ENCODE peak calls at places on chromosomes 7 and 10, in nine cellular contexts. F is A549, T is HepG2, G is body of pancreas, C is HCT116, S is H1, J is endothelial cell of umbilical vein, A is IMR-90, Q is Peyer's patch. V is an unnamed sample.

GRCh38 chr7:127393370-127394058 is 1.0 kb upstream of the ZNF800 start:
- DNase-seq in T (no peak), Q (no peak), J (no peak), G (peak), A (no peak), F (no peak), C (no peak), S (no peak), V (no peak)

GRCh38 chr7:71886066-71886465 is 526.1 kb downstream of the CALN1 start:
- DNase-seq in T (no peak), F (no peak), C (no peak), J (no peak), Q (no peak), G (no peak), S (no peak), A (no peak), V (no peak)

GRCh38 chr10:124701881-124702656 is 42.1 kb downstream of the FAM53B start:
- DNase-seq in A (peak), S (no peak), C (no peak), T (no peak), J (peak), Q (peak), F (no peak), G (peak), V (no peak)

GRCh38 chr10:17084989-17085725 is 44.5 kb downstream of the CUBN start:
- DNase-seq in C (no peak), A (peak), F (no peak), J (no peak), T (no peak), S (no peak), G (no peak), Q (no peak), V (no peak)

GRCh38 chr10:98377001-98377400 is 38.0 kb downstream of the PYROXD2 start:
- DNase-seq in G (no peak), T (no peak), F (no peak), A (no peak), Q (no peak), S (no peak), J (no peak), C (no peak), V (no peak)

GRCh38 chr7:152000191-152000590 is 25.3 kb upstream of the GALNT11 start:
- DNase-seq in S (no peak), Q (no peak), A (no peak), G (no peak), C (no peak), T (no peak), F (no peak), J (no peak), V (no peak)

GRCh38 chr10:104127411-104127810 is 5.4 kb downstream of the SFR1 start:
- DNase-seq in F (peak), G (peak), T (no peak), A (no peak), J (no peak), Q (no peak), S (no peak), C (no peak), V (no peak)

GRCh38 chr7:79528421-79528820 is 75.0 kb upstream of the MAGI2 start:
- DNase-seq in F (no peak), T (no peak), S (no peak), A (no peak), G (no peak), J (no peak), C (peak), Q (no peak), V (no peak)

GRCh38 chr10:34334908-34335307 is 480.2 kb downstream of the PARD3 start:
- DNase-seq in J (no peak), A (no peak), C (no peak), Q (no peak), G (no peak), F (no peak), S (no peak), T (no peak), V (no peak)

GRCh38 chr7:115224923-115225322 is 303.0 kb downstream of the MDFIC start:
- DNase-seq in T (no peak), Q (no peak), J (no peak), A (no peak), C (no peak), S (no peak), G (no peak), F (no peak), V (no peak)

GRCh38 chr7:27134392-27134791 is 3.8 kb upstream of the HOXA4 start:
- DNase-seq in C (no peak), T (peak), G (no peak), S (no peak), A (peak), F (no peak), J (peak), Q (no peak), V (no peak)

GRCh38 chr7:157405914-157406810 is 69.4 kb downstream of the DNAJB6 start:
- DNase-seq in S (no peak), J (no peak), T (no peak), Q (peak), F (no peak), A (no peak), G (no peak), C (no peak), V (no peak)

GRCh38 chr7:50621932-50622587 is 56.9 kb upstream of the DDC start:
- DNase-seq in S (no peak), Q (no peak), F (no peak), J (no peak), C (no peak), A (no peak), G (no peak), T (no peak), V (no peak)

GRCh38 chr10:43196131-43196980 is 58.1 kb downstream of the CSGALNACT2 start:
- DNase-seq in F (no peak), C (no peak), T (no peak), A (no peak), J (no peak), Q (peak), G (no peak), S (no peak), V (no peak)

GRCh38 chr10:116465541-116465940 is 37.9 kb downstream of the PNLIPRP3 start:
- DNase-seq in A (no peak), F (no peak), T (no peak), S (no peak), G (no peak), Q (no peak), C (no peak), J (no peak), V (no peak)

GRCh38 chr7:44971991-44972441 is 6.8 kb downstream of the MYO1G start:
- DNase-seq in S (no peak), T (peak), F (no peak), Q (no peak), G (no peak), A (no peak), C (no peak), J (no peak), V (no peak)

GRCh38 chr7:132430863-132431822 is 145.1 kb downstream of the PLXNA4 start:
- DNase-seq in T (no peak), A (peak), F (peak), G (peak), S (no peak), C (no peak), J (peak), Q (peak), V (no peak)

GRCh38 chr10:125662616-125663015 is 20.3 kb downstream of the TEX36 start:
- DNase-seq in G (no peak), Q (no peak), T (no peak), C (peak), J (no peak), A (no peak), S (no peak), F (no peak), V (no peak)

GRCh38 chr10:117318909-117319308 is 56.3 kb downstream of the PDZD8 start:
- DNase-seq in J (peak), A (peak), C (no peak), G (no peak), T (no peak), F (peak), S (no peak), Q (no peak), V (no peak)

GRCh38 chr7:131409129-131409766 is 81.6 kb downstream of the MKLN1 start:
- DNase-seq in J (no peak), S (no peak), A (no peak), T (no peak), Q (no peak), F (no peak), G (no peak), C (no peak), V (no peak)

GRCh38 chr10:6140965-6141295 is 52.1 kb downstream of the RBM17 start:
- DNase-seq in S (no peak), Q (no peak), A (no peak), G (no peak), T (no peak), C (no peak), J (no peak), F (no peak), V (no peak)
- H3K4me3 ChIP-seq in S (no peak), Q (peak), A (peak), G (no peak), T (no peak), C (no peak), J (no peak), F (peak), V (no peak)

GRCh38 chr7:46694058-46694457 is 773.0 kb upstream of the IGFBP3 start:
- DNase-seq in S (no peak), A (no peak), T (no peak), G (no peak), F (no peak), Q (no peak), C (no peak), J (no peak), V (no peak)
- TF ChIP-seq POLR2A in S (no peak), A (no peak), T (no peak), G (no peak), F (no peak), Q (no peak), C (no peak), J (no peak), V (no peak)

DNA sequence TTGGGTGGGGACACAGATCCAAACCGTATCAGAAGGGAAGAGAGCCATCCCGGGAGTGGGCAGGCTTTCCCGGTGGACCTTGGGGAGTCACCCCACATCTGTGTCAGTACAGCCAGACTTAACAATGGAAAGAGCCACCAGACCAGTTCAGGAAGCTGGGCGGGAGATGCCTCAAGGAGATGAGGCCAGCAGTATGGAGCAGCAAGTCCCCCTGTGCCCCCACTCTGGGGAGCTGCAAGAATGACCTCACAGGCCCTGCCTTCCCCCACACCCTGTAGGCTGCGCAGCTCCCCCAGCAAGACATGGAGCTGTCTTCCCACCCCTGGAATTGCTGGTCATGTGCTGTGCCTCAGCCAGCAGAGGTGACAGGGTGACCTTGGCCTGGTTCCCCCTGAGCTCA is 76.8 kb upstream of the INSIG1 start:
- DNase-seq in S (no peak), A (no peak), C (no peak), T (no peak), G (no peak), Q (peak), F (no peak), J (no peak), V (no peak)
- H3K27ac ChIP-seq in S (no peak), A (no peak), C (no peak), T (no peak), G (peak), Q (no peak), F (no peak), J (no peak), V (no peak)

GRCh38 chr7:147245274-147245673 is 1128.7 kb downstream of the CNTNAP2 start:
- DNase-seq in J (no peak), Q (no peak), F (peak), C (no peak), T (peak), G (peak), A (peak), S (peak), V (no peak)
- H3K4me3 ChIP-seq in J (no peak), Q (no peak), F (no peak), C (no peak), T (no peak), G (no peak), A (no peak), S (no peak), V (no peak)

GRCh38 chr7:112788778-112789343 is 1.3 kb downstream of the TMEM168 start:
- DNase-seq in F (no peak), S (no peak), C (no peak), J (no peak), T (no peak), A (no peak), Q (peak), G (no peak), V (no peak)

GRCh38 chr7:112791465-112792168 is 1.4 kb upstream of the TMEM168 start:
- DNase-seq in C (no peak), T (peak), A (no peak), G (no peak), Q (no peak), S (no peak), J (no peak), F (no peak), V (no peak)

GRCh38 chr7:112789453-112789823 is 755 bp downstream of the TMEM168 start:
- DNase-seq in C (no peak), J (no peak), A (no peak), F (no peak), S (no peak), Q (no peak), G (no peak), T (no peak), V (no peak)

GRCh38 chr7:112790651-112790973 is 419 bp upstream of the TMEM168 start:
- DNase-seq in J (no peak), C (no peak), Q (no peak), F (no peak), A (no peak), T (no peak), S (no peak), G (no peak), V (no peak)

GRCh38 chr7:112789824-112790650 is at the start of gene TMEM168:
- DNase-seq in G (peak), T (peak), A (peak), F (peak), Q (peak), C (peak), S (peak), J (peak), V (no peak)
- TF ChIP-seq POLR2A in G (no peak), T (peak), A (peak), F (peak), Q (peak), C (peak), S (peak), J (peak), V (peak)

GRCh38 chr7:32070406-32071360 is at the start of gene PDE1C:
- DNase-seq in J (no peak), C (no peak), F (peak), A (peak), T (no peak), Q (no peak), S (no peak), G (no peak), V (no peak)

GRCh38 chr7:32073533-32073932 is 3.3 kb upstream of the PDE1C start:
- DNase-seq in A (no peak), T (no peak), G (no peak), S (no peak), C (no peak), F (no peak), J (no peak), Q (no peak), V (no peak)

GRCh38 chr7:32072397-32072796 is 2.2 kb upstream of the PDE1C start:
- DNase-seq in A (no peak), T (no peak), S (no peak), G (no peak), F (no peak), J (no peak), Q (no peak), C (no peak), V (no peak)

GRCh38 chr7:32070051-32070405 is 179 bp downstream of the PDE1C start:
- DNase-seq in Q (no peak), G (no peak), T (no peak), S (no peak), C (no peak), F (no peak), J (no peak), A (no peak), V (no peak)

GRCh38 chr7:32071466-32072091 is 1.4 kb upstream of the PDE1C start:
- DNase-seq in F (no peak), C (no peak), G (no peak), A (no peak), J (no peak), T (no peak), Q (no peak), S (no peak), V (no peak)
- H3K27ac ChIP-seq in F (peak), C (no peak), G (no peak), A (peak), J (no peak), T (no peak), Q (no peak), S (no peak), V (peak)

V was measured in esophagus squamous epithelium.